ENCODE peak calls at places on chromosomes 4 and X, in eight cellular contexts. I is heart left ventricle; G is right cardiac atrium; F is IMR-90; W is thoracic aorta; L is hepatocyte; O is fibroblast of lung; B is CD8-positive, alpha-beta T cell. V is an unnamed sample.

GRCh38 chrX:20067709-20068315 is 48.9 kb downstream of the MAP7D2 start:
- DNase-seq in F (peak; percentile 88), I (peak; percentile 73), L (peak; percentile 64), G (peak; percentile 87), O (peak; percentile 90), W (peak; percentile 3), B (no peak), V (no peak)

GRCh38 chr4:102683846-102684581 is 76.8 kb downstream of the MANBA start:
- DNase-seq in W (no peak), O (no peak), F (peak; percentile 25), B (no peak), I (no peak), G (no peak), L (no peak), V (no peak)

GRCh38 chrX:1925053-1925481 is 310.2 kb downstream of the ASMT start:
- DNase-seq in O (no peak), F (no peak), W (no peak), G (no peak), B (no peak), L (peak; percentile 12), I (no peak), V (no peak)

GRCh38 chrX:80876877-80877276 is 67.2 kb upstream of the BRWD3 start:
- DNase-seq in O (peak; percentile 19), I (no peak), F (peak; percentile 44), W (no peak), L (peak; percentile 13), G (no peak), B (no peak), V (no peak)

GRCh38 chr4:53307819-53308773 is 57.8 kb downstream of the SCFD2 start:
- DNase-seq in B (no peak), L (no peak), O (no peak), G (no peak), F (peak; percentile 9), W (no peak), I (no peak), V (no peak)

GRCh38 chr4:64158648-64159326 is 250.5 kb downstream of the TECRL start:
- DNase-seq in F (peak; percentile 22), I (peak; percentile 35), O (peak; percentile 36), G (peak; percentile 20), L (peak; percentile 81), W (no peak), B (no peak), V (no peak)

GRCh38 chr4:188196134-188196735 is 57.0 kb downstream of the TRIML1 start:
- DNase-seq in I (no peak), G (no peak), B (no peak), W (no peak), F (no peak), L (peak; percentile 38), O (no peak), V (no peak)

GRCh38 chr4:81084029-81084428 is 53.5 kb downstream of the BMP3 start:
- DNase-seq in G (no peak), F (peak; percentile 72), W (no peak), O (peak; percentile 29), B (no peak), L (peak; percentile 23), I (no peak), V (no peak)

GRCh38 chrX:136608295-136608933 is 39.5 kb upstream of the CD40LG start:
- DNase-seq in G (peak; percentile 48), F (no peak), I (peak; percentile 33), L (no peak), O (peak; percentile 2), W (no peak), B (peak; percentile 47), V (peak; percentile 21)

DNA sequence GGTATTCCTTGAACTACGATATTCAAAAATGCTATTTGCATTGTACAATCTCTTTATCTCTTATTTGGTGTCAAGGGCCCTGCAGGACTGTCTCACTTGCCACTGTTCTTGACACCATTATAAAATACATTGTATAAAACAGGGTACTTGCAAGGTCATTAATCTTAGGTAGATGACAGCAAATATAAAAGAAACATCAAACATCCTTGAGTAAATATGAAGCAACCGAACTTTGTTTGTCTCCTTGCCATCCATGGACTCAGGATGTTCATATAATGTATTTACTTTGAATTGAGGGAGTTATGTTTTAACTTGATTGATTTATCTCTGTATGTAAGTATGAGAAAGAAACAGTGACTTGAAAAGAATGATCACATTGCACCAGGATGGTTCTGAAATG is 87.3 kb downstream of the UGT2B4 start:
- DNase-seq in B (no peak), O (no peak), F (no peak), L (no peak), G (no peak), W (no peak), I (no peak), V (no peak)
- H3K9me3 ChIP-seq in B (no peaks in the 10 kb centered on the region), O (no peaks in the 10 kb centered on the region), F (no peaks in the 10 kb centered on the region), L (no peaks in the 10 kb centered on the region), G (no peaks in the 10 kb centered on the region), W (no peaks in the 10 kb centered on the region), I (no peaks in the 10 kb centered on the region), V (no peaks in the 10 kb centered on the region)

GRCh38 chr4:159698336-159698735 is 595.5 kb downstream of the RAPGEF2 start:
- DNase-seq in I (no peak), F (no peak), B (no peak), L (no peak), G (no peak), O (peak; percentile 75), W (no peak), V (no peak)
- H3K9me3 ChIP-seq in I (no peaks in the 10 kb centered on the region), F (peaks cover 16% of the 10 kb centered on the region), B (peaks cover 3% of the 10 kb centered on the region), L (no peaks in the 10 kb centered on the region), G (no peaks in the 10 kb centered on the region), O (no peaks in the 10 kb centered on the region), W (no peaks in the 10 kb centered on the region), V (no peaks in the 10 kb centered on the region)

GRCh38 chr4:13535708-13536361 is 8.5 kb downstream of the NKX3-2 start:
- DNase-seq in B (no peak), L (no peak), O (no peak), G (no peak), F (no peak), I (no peak), W (no peak), V (no peak)

GRCh38 chr4:13537832-13538177 is 6.5 kb downstream of the NKX3-2 start:
- DNase-seq in I (no peak), O (no peak), L (no peak), G (no peak), W (no peak), B (no peak), F (no peak), V (no peak)

GRCh38 chr4:13536607-13537006 is 7.7 kb downstream of the NKX3-2 start:
- DNase-seq in G (no peak), F (no peak), I (no peak), B (no peak), L (no peak), O (no peak), W (no peak), V (no peak)

GRCh38 chr4:13538427-13538973 is 5.8 kb downstream of the NKX3-2 start:
- DNase-seq in L (no peak), O (no peak), B (no peak), I (no peak), G (no peak), F (no peak), W (no peak), V (no peak)

DNA sequence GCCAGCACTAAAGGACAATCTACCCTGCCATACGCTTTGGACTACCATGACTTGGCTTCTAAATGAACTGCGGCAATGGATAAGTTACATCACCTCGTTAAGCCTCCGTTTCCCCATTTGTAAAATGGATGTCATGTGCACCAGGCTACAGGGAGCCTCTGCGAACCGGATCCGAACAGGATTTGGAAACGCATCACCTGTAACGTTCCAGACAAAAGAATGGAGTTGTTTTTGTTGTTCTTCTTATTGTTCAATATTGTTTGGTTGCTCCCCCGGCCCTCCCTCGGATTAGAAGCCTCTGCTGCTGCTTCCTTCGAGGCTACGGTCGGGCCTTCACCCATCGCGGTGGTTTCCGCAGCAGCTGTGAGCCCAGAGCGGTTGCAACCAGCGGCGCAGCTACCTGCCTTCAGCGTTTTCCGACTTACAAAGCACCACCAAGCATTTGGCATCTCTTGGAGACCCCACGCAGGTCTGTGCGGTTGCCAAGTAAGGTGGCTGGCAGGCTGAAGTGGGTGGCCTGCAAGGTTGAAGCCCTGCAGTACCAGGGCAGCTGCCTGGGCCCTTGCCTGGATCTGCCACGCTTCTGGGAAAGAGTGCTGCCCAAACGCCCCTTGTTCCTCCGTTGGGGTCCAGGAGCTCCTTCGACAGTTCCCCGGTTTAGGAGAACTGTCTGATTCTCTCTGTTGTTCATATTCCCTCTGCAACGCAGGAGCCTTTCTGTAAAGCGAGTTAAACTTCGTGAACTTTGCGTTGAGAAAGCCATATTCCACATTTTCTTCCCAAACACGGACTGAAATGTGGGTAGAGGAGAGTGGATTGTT is 7.1 kb downstream of the NKX3-2 start:
- DNase-seq in I (no peak), L (no peak), F (no peak), O (no peak), W (no peak), G (no peak), B (no peak), V (no peak)
- H3K9me3 ChIP-seq in I (no peaks in the 10 kb centered on the region), L (no peaks in the 10 kb centered on the region), F (peaks cover 14% of the 10 kb centered on the region), O (no peaks in the 10 kb centered on the region), W (no peaks in the 10 kb centered on the region), G (no peaks in the 10 kb centered on the region), B (no peaks in the 10 kb centered on the region), V (peaks cover 10% of the 10 kb centered on the region)

GRCh38 chr4:385934-386707 is 48.5 kb downstream of the ZNF141 start:
- DNase-seq in I (no peak), O (no peak), F (no peak), G (no peak), W (no peak), L (no peak), B (no peak), V (no peak)

GRCh38 chr4:386708-387105 is 49.1 kb downstream of the ZNF141 start:
- DNase-seq in G (no peak), L (no peak), B (no peak), W (no peak), I (no peak), F (no peak), O (no peak), V (no peak)

DNA sequence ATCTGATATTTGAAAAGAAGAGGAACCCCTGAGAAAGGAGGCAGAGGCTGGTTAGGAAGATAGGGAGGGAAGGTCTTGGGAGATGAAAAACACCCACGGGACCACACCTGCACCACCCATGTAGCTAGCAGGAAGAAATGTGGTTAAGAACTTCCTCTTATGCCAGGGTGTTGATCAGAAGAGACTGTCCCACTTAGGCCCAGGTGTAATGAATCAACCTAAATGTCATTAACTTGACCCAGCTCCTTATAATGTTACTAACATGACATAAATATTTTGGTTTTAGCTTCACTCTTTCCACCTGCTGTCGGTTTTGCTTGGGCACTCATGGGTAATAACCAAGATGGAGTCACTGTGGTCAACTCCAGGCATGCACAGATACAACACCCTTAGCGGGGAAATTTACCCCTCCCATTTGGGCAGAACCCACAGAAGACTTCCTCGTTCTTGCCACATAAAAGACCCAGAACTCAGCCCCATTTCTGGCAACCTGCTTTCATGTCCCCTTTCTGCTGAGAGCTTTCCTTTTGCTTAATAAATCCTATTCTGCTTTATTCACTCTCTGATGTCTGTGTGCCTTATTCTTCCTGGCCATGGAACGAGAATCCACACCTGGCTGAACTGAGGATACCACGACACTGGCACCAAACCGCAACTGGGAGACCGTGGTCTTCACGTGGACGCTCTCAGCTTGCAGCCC is 46.8 kb downstream of the ZNF141 start:
- DNase-seq in L (no peak), W (no peak), O (no peak), G (no peak), I (no peak), F (no peak), B (no peak), V (no peak)
- H3K9me3 ChIP-seq in L (peaks cover 27% of the 10 kb centered on the region), W (peaks cover 99% of the 10 kb centered on the region), O (no peaks in the 10 kb centered on the region), G (peaks cover 17% of the 10 kb centered on the region), I (peaks cover 14% of the 10 kb centered on the region), F (peaks cover 64% of the 10 kb centered on the region), B (peaks cover 67% of the 10 kb centered on the region), V (peaks cover 26% of the 10 kb centered on the region)

V was measured in T-helper 17 cell.